ENCODE peak calls at places on chromosomes 7 and 10, in six cellular contexts. R, X, M, B, N and D are unnamed samples. For H3K4me1, the result is how much of the 10 kb centered on the place peaks cover.

GRCh38 chr10:129648866-129649265 is 181.8 kb downstream of the MGMT start:
- DNase-seq in R (no peak), X (no peak), M (no peak), B (no peak), N (no peak), D (no peak)

GRCh38 chr10:132294561-132295320 is 13.0 kb downstream of the STK32C start:
- DNase-seq in R (peak), X (no peak), M (no peak), B (no peak), N (no peak), D (no peak)

GRCh38 chr7:18762189-18762588 is 266.6 kb downstream of the HDAC9 start:
- DNase-seq in R (no peak), X (no peak), M (peak), B (no peak), N (no peak), D (no peak)

GRCh38 chr7:50826371-50827172 is 43.9 kb upstream of the GRB10 start:
- DNase-seq in R (no peak), X (no peak), M (peak), B (peak), N (no peak), D (no peak)

GRCh38 chr10:120492366-120492765 is 35.3 kb downstream of the PLPP4 start:
- DNase-seq in R (no peak), X (no peak), M (peak), B (no peak), N (no peak), D (peak)

GRCh38 chr7:142409471-142409870 is 151.6 kb upstream of the PRSS58 start:
- DNase-seq in R (no peak), X (no peak), M (no peak), B (no peak), N (no peak), D (no peak)

GRCh38 chr7:30788640-30789333 is 17.6 kb downstream of the MINDY4 start:
- DNase-seq in R (no peak), X (no peak), M (no peak), B (no peak), N (no peak), D (no peak)

GRCh38 chr7:17441557-17441956 is 143.1 kb downstream of the AHR start:
- DNase-seq in R (no peak), X (no peak), M (no peak), B (no peak), N (no peak), D (no peak)

GRCh38 chr10:63819753-63820347 is 298.6 kb downstream of the REEP3 start:
- DNase-seq in R (peak), X (peak), M (peak), B (peak), N (peak), D (peak)

GRCh38 chr7:155901176-155901575 is 88.9 kb upstream of the SHH start:
- DNase-seq in R (no peak), X (no peak), M (no peak), B (no peak), N (no peak), D (no peak)

GRCh38 chr10:22544325-22545068 is 169.9 kb downstream of the PIP4K2A start:
- DNase-seq in R (no peak), X (no peak), M (no peak), B (no peak), N (no peak), D (no peak)

GRCh38 chr10:35639651-35640311 is 2.3 kb downstream of the FZD8 start:
- DNase-seq in R (peak), X (peak), M (peak), B (no peak), N (peak), D (peak)

GRCh38 chr10:104323721-104324686 is 14.3 kb downstream of the ITPRIP start:
- DNase-seq in R (peak), X (peak), M (no peak), B (no peak), N (no peak), D (no peak)

GRCh38 chr7:90717286-90718060 is 121.4 kb downstream of the CDK14 start:
- DNase-seq in R (no peak), X (no peak), M (peak), B (no peak), N (no peak), D (no peak)

GRCh38 chr7:34191766-34192550 is 286.6 kb downstream of the BMPER start:
- DNase-seq in R (no peak), X (no peak), M (no peak), B (no peak), N (peak), D (no peak)

GRCh38 chr7:157853789-157854065 is 516.9 kb downstream of the DNAJB6 start:
- DNase-seq in R (no peak), X (no peak), M (no peak), B (no peak), N (no peak), D (no peak)

GRCh38 chr7:100247152-100247757 is 27.5 kb downstream of the PVRIG start:
- DNase-seq in R (no peak), X (no peak), M (peak), B (peak), N (peak), D (peak)

GRCh38 chr10:42888504-42889095 is 106.0 kb downstream of the BMS1 start:
- DNase-seq in R (no peak), X (no peak), M (no peak), B (no peak), N (no peak), D (peak)

GRCh38 chr7:151992375-151992774 is 33.1 kb upstream of the GALNT11 start:
- DNase-seq in R (peak), X (no peak), M (no peak), B (peak), N (peak), D (peak)

GRCh38 chr10:94402204-94403033 is at the start of gene TBC1D12:
- DNase-seq in R (peak), X (peak), M (peak), B (peak), N (peak), D (peak)

GRCh38 chr7:133026210-133026859 is 55.6 kb downstream of the CHCHD3 start:
- DNase-seq in R (no peak), X (no peak), M (no peak), B (no peak), N (no peak), D (no peak)

GRCh38 chr7:133029463-133029862 is 52.4 kb downstream of the CHCHD3 start:
- DNase-seq in R (no peak), X (no peak), M (no peak), B (no peak), N (no peak), D (no peak)

GRCh38 chr7:133024604-133025003 is 57.3 kb downstream of the CHCHD3 start:
- DNase-seq in R (no peak), X (no peak), M (no peak), B (no peak), N (peak), D (no peak)

GRCh38 chr7:133023370-133024075 is 58.4 kb downstream of the CHCHD3 start:
- DNase-seq in R (no peak), X (no peak), M (peak), B (no peak), N (peak), D (peak)

GRCh38 chr7:133027397-133027796 is 54.5 kb downstream of the CHCHD3 start:
- DNase-seq in R (no peak), X (no peak), M (no peak), B (no peak), N (no peak), D (no peak)
- H3K4me1 ChIP-seq in R (under half), X (under half), M (under half), B (under half), N (under half), D (under half)

DNA sequence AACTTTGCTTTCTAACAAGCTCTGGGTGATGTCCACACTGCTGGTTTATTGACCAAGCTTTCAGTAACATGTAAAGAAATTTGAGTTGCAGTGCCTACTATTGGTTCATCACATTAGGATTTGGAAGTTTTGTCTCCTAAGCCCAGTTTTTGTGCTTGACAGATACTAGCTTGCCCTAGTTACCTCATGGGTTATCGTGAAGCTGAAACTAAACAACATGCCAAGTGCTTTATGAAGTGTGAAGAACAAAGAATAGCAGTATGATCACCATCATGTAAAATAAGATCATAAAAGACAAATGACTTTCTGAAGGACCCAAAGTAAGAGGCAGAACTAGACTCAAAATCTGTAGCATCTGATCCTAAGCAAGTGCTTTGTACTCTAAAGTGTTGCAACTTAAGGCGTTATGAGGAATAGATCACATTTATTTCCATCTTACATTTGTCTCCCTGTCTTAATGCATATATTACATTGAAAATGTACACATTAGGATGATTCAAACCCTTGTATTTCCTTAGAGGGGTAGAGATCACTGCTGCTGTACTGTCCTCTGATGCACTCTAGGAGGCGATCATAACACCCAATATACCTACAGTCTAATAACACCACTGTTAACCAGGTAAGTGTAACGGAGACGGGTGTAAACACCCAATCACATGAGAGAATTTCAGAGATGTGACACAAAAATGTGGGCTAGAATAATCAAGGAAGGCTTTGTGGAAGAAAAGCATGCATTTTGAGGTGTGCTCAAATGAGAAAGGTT is 71.3 kb downstream of the NRCAM start:
- DNase-seq in R (no peak), X (no peak), M (no peak), B (no peak), N (no peak), D (no peak)
- TF ChIP-seq CTCF in R (no peak), X (no peak), M (no peak), B (peak), N (peak), D (peak)

GRCh38 chr10:65166272-65166671 is 1645.1 kb downstream of the REEP3 start:
- DNase-seq in R (no peak), X (no peak), M (no peak), B (no peak), N (no peak), D (no peak)
- H3K4me1 ChIP-seq in R (under half), X (under half), M (under half), B (under half), N (under half), D (under half)

GRCh38 chr10:12782537-12782936 is 219.0 kb downstream of the CCDC3 start:
- DNase-seq in R (no peak), X (peak), M (no peak), B (peak), N (peak), D (peak)
- TF ChIP-seq CTCF in R (peak), X (peak), M (peak), B (peak), N (peak), D (peak)

GRCh38 chr10:86673216-86673826 is 5.0 kb downstream of the LDB3 start:
- DNase-seq in R (no peak), X (no peak), M (no peak), B (no peak), N (no peak), D (peak)
- H3K4me1 ChIP-seq in R (under half), X (under half), M (under half), B (under half), N (under half), D (under half)

GRCh38 chr10:116836902-116837513 is 12.3 kb upstream of the ENO4 start:
- DNase-seq in R (no peak), X (no peak), M (no peak), B (no peak), N (peak), D (no peak)
- TF ChIP-seq CTCF in R (no peak), X (no peak), M (no peak), B (no peak), N (peak), D (no peak)

GRCh38 chr7:65219623-65220022 is 154.0 kb upstream of the ZNF92 start:
- DNase-seq in R (no peak), X (no peak), M (no peak), B (no peak), N (no peak), D (no peak)
- H3K4me1 ChIP-seq in R (under half), X (under half), M (under half), B (under half), N (under half), D (under half)

GRCh38 chr10:128476845-128477244 is 350.6 kb upstream of the MKI67 start:
- DNase-seq in R (no peak), X (no peak), M (no peak), B (no peak), N (no peak), D (no peak)

GRCh38 chr10:128473396-128473795 is 347.2 kb upstream of the MKI67 start:
- DNase-seq in R (no peak), X (no peak), M (no peak), B (no peak), N (no peak), D (no peak)

GRCh38 chr10:128474571-128474970 is 348.3 kb upstream of the MKI67 start:
- DNase-seq in R (no peak), X (no peak), M (no peak), B (no peak), N (no peak), D (no peak)

GRCh38 chr10:128472196-128472595 is 346.0 kb upstream of the MKI67 start:
- DNase-seq in R (no peak), X (no peak), M (no peak), B (no peak), N (no peak), D (no peak)

DNA sequence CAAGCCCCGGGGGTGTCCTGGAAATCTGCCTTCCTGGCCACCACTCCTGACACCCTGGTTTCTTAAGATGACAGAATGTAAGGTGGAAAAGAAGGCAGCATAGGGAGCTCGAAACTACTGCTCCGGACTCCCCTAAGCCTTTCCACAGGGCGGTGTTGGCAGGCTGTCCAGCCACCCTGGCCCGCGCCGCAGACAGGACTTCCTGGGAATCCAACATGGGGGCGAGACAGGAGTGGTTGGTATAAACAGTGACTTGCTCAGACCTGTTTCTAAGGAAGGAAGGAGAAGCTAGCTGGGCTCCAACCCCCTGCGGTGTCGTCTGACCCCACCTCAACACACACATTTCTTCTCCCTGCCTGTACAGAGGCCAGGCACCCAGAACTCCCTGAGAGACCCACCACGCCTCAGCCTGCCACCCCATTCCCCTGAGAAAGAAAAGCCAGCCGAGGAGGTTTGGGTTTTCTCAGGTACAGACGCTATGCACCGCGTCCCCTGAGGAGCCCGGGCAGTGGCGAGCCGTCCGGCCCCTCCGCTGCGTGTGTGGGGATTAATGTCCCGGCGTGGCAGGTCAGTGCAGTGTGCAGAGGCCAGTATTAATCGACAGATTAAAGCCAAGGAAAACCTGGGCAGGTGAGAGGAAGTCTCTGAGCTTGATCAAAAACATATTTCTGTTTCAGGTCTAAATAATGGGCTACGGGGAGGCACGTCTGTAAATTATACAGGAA is 349.6 kb upstream of the MKI67 start:
- DNase-seq in R (no peak), X (no peak), M (no peak), B (no peak), N (no peak), D (no peak)
- TF ChIP-seq CTCF in R (no peak), X (no peak), M (no peak), B (no peak), N (no peak), D (no peak)

GRCh38 chr10:125094111-125094705 is 66.2 kb downstream of the CTBP2 start:
- DNase-seq in R (peak), X (no peak), M (no peak), B (no peak), N (no peak), D (no peak)
- H3K4me1 ChIP-seq in R (under half), X (under half), M (under half), B (under half), N (under half), D (under half)

GRCh38 chr10:91698258-91698657 is 65.4 kb upstream of the PPP1R3C start:
- DNase-seq in R (no peak), X (no peak), M (no peak), B (no peak), N (no peak), D (no peak)

GRCh38 chr10:91691981-91692380 is 59.1 kb upstream of the PPP1R3C start:
- DNase-seq in R (no peak), X (no peak), M (peak), B (no peak), N (no peak), D (no peak)

GRCh38 chr10:91691255-91691654 is 58.4 kb upstream of the PPP1R3C start:
- DNase-seq in R (no peak), X (no peak), M (no peak), B (no peak), N (no peak), D (no peak)

GRCh38 chr10:91690412-91690811 is 57.5 kb upstream of the PPP1R3C start:
- DNase-seq in R (no peak), X (no peak), M (no peak), B (no peak), N (no peak), D (no peak)

GRCh38 chr10:91694170-91694794 is 61.4 kb upstream of the PPP1R3C start:
- DNase-seq in R (no peak), X (no peak), M (no peak), B (peak), N (peak), D (peak)
- TF ChIP-seq CTCF in R (peak), X (no peak), M (peak), B (peak), N (peak), D (peak)